ENCODE peak calls at places on chromosomes 6 and 20, in eight cellular contexts. Z is HTR-8/SVneo; F is CD8-positive, alpha-beta T cell; P is GM13976; T is activated T-cell treated with anti-CD3 and anti-CD28 coated beads for 4 hours; Y is retina; G is germinal center; X is AG10803. V is an unnamed sample.
A peak's percentile ranks its signal among the peaks of the same experiment; 100 is the strongest.

GRCh38 chr20:31517373-31517772 is 3.1 kb downstream of the HM13 start:
- DNase-seq in Z (peak; percentile 35), F (no peak), P (no peak), T (no peak), Y (no peak), G (no peak), X (peak; percentile 64), V (no peak)

GRCh38 chr6:47922391-47922790 is 140.6 kb downstream of the OPN5 start:
- DNase-seq in Z (no peak), F (no peak), P (no peak), T (no peak), Y (no peak), G (no peak), X (no peak), V (no peak)

GRCh38 chr6:162343196-162343901 is 384.2 kb downstream of the PRKN start:
- DNase-seq in Z (no peak), F (no peak), P (no peak), T (no peak), Y (no peak), G (no peak), X (no peak), V (no peak)

GRCh38 chr6:154721460-154721859 is 11.8 kb upstream of the SCAF8 start:
- DNase-seq in Z (peak; percentile 69), F (no peak), P (no peak), T (no peak), Y (no peak), G (no peak), X (peak; percentile 65), V (no peak)

GRCh38 chr6:39263299-39264037 is 34.2 kb upstream of the KCNK5 start:
- DNase-seq in Z (no peak), F (no peak), P (no peak), T (no peak), Y (no peak), G (no peak), X (no peak), V (no peak)

GRCh38 chr20:32003325-32003724 is 6.9 kb upstream of the CCM2L start:
- DNase-seq in Z (no peak), F (no peak), P (no peak), T (no peak), Y (no peak), G (no peak), X (no peak), V (no peak)

GRCh38 chr20:61849822-61850221 is 215.9 kb downstream of the TAF4 start:
- DNase-seq in Z (no peak), F (no peak), P (no peak), T (no peak), Y (no peak), G (no peak), X (no peak), V (no peak)

GRCh38 chr20:50731930-50732690 is 730 bp downstream of the PARD6B start:
- DNase-seq in Z (no peak), F (no peak), P (no peak), T (no peak), Y (peak; percentile 52), G (no peak), X (no peak), V (no peak)

GRCh38 chr6:41422156-41422555 is 86.7 kb downstream of the NCR2 start:
- DNase-seq in Z (no peak), F (no peak), P (no peak), T (no peak), Y (no peak), G (no peak), X (no peak), V (no peak)

GRCh38 chr6:119273799-119274595 is 75.6 kb downstream of the MAN1A1 start:
- DNase-seq in Z (no peak), F (no peak), P (no peak), T (no peak), Y (no peak), G (no peak), X (peak; percentile 87), V (no peak)

V was measured in GM10248.